ENCODE peak calls at places on chromosomes 1 and 21, in six cellular contexts. C is GM23248, J is MM.1S, M is HCT116, P is Karpas-422, B is SK-N-SH. D is an unnamed sample.

GRCh38 chr1:59317780-59318179 is 20.9 kb downstream of the FGGY start:
- DNase-seq in C (no peak), J (no peak), P (no peak), M (no peak), B (no peak), D (no peak)

GRCh38 chr1:161913482-161914140 is 110.1 kb downstream of the OLFML2B start:
- DNase-seq in P (no peak), M (no peak), J (no peak), C (peak; percentile 57), B (no peak), D (peak; percentile 75)

GRCh38 chr1:165234149-165234548 is 122.4 kb downstream of the LMX1A start:
- DNase-seq in C (no peak), P (no peak), M (no peak), B (no peak), J (no peak), D (no peak)

GRCh38 chr1:22831729-22832413 is 121.2 kb downstream of the EPHB2 start:
- DNase-seq in C (peak; percentile 98), B (no peak), P (no peak), M (peak; percentile 94), J (no peak), D (peak; percentile 96)

GRCh38 chr1:108896160-108897150 is 19.7 kb downstream of the GPSM2 start:
- DNase-seq in J (no peak), C (peak; percentile 70), B (no peak), P (no peak), M (no peak), D (no peak)

GRCh38 chr1:192158181-192158580 is at the start of gene RGS18:
- DNase-seq in P (peak; percentile 94), B (no peak), C (no peak), M (no peak), J (no peak), D (no peak)

GRCh38 chr1:97781762-97782337 is 139.0 kb downstream of the DPYD start:
- DNase-seq in J (no peak), B (no peak), M (no peak), P (peak; percentile 52), C (no peak), D (no peak)

GRCh38 chr1:41355761-41356160 is 5.5 kb upstream of the FOXO6 start:
- DNase-seq in C (no peak), J (no peak), P (no peak), B (no peak), M (no peak), D (no peak)

GRCh38 chr1:212700892-212701819 is 1.5 kb upstream of the BATF3 start:
- DNase-seq in J (no peak), M (no peak), P (peak; percentile 67), C (peak; percentile 75), B (peak; percentile 65), D (peak; percentile 54)

GRCh38 chr1:93678491-93678890 is 3.1 kb downstream of the BCAR3 start:
- DNase-seq in B (no peak), M (no peak), J (no peak), P (no peak), C (no peak), D (peak; percentile 54)

GRCh38 chr21:31892686-31893085 is 19.9 kb downstream of the HUNK start:
- DNase-seq in M (no peak), C (no peak), J (no peak), B (no peak), P (no peak), D (no peak)

GRCh38 chr1:9561429-9561828 is 22.2 kb downstream of the SLC25A33 start:
- DNase-seq in J (no peak), P (peak; percentile 57), M (no peak), B (peak; percentile 30), C (peak; percentile 99), D (peak; percentile 80)

GRCh38 chr1:183093821-183094287 is 70.6 kb downstream of the LAMC1 start:
- DNase-seq in C (peak; percentile 92), J (no peak), B (no peak), M (peak; percentile 24), P (no peak), D (peak; percentile 76)

GRCh38 chr1:232596666-232597303 is 33.1 kb downstream of the SIPA1L2 start:
- DNase-seq in B (no peak), J (peak; percentile 76), C (no peak), M (no peak), P (no peak), D (no peak)

GRCh38 chr1:20105856-20106255 is 13.5 kb downstream of the PLA2G2D start:
- DNase-seq in B (no peak), P (no peak), J (no peak), M (no peak), C (no peak), D (peak; percentile 86)

GRCh38 chr1:208174736-208175507 is 69.3 kb downstream of the PLXNA2 start:
- DNase-seq in P (no peak), M (no peak), J (no peak), C (peak; percentile 76), B (no peak), D (no peak)

GRCh38 chr1:208086116-208086515 is 158.1 kb downstream of the PLXNA2 start:
- DNase-seq in C (peak; percentile 54), P (no peak), M (no peak), J (no peak), B (no peak), D (no peak)

GRCh38 chr1:202159534-202160371 is 649 bp downstream of the PTPN7 start:
- DNase-seq in B (no peak), J (peak; percentile 75), C (no peak), M (no peak), P (peak; percentile 86), D (no peak)

GRCh38 chr1:228141871-228142615 is 2.0 kb downstream of the GUK1 start:
- DNase-seq in J (no peak), M (no peak), C (no peak), P (no peak), B (peak; percentile 17), D (peak; percentile 71)

GRCh38 chr1:99438656-99439055 is 174.4 kb downstream of the PLPPR4 start:
- DNase-seq in P (no peak), M (no peak), J (no peak), B (no peak), C (peak; percentile 9), D (peak; percentile 69)

GRCh38 chr1:99445486-99445885 is 181.2 kb downstream of the PLPPR4 start:
- DNase-seq in B (no peak), M (no peak), C (peak; percentile 76), P (no peak), J (no peak), D (no peak)

DNA sequence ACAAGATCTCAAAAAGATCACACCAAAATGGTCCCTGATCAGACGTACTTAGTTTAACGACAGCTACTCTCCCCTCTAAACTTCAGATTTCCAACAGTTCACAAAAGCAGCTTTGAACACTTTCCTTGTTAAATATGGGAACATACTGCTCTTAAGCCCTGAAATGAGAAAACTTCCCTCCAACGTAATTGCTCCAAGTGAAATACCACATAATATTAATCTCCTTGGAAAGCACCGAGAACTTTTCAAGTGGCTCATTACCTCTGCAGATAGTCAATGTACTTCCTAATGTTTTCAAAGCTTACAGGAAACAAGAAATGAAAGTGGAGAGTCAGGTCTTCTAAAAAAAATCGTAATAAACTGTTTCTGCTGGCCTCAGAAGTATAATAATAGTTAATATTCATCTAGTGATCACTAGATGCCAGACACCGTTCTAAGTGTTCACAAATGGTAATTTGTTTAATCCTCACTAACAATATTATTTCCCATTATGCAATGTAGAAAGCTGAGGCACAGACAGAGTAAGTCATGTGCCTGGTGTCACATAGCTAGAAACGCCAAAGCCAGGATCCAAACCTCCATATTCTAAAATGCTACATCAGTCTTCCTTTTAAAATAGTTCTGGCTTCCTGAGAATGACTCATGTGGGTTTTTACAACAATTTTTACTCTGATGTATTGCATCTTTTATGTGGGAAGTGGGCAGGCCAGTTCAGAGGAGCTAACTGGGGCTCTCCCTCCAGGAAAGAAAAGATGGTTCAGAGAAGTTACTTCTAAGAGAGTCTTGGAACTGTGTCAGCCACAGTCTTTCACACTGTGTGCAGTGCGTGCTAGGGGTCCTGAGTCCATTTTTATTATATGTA is 177.2 kb downstream of the PLPPR4 start:
- DNase-seq in P (no peak), M (no peak), J (no peak), B (no peak), C (peak; percentile 74), D (peak; percentile 73)
- H2AFZ ChIP-seq in P (no peak overlapping the region), M (no peak overlapping the region), J (no peak overlapping the region), B (peak overlapping the region; percentile 73), C (peak overlapping the region; percentile 42), D (peak overlapping the region; percentile 56)

GRCh38 chr21:45417256-45417950 is 12.4 kb downstream of the COL18A1 start:
- DNase-seq in P (no peak), B (no peak), J (no peak), C (no peak), M (no peak), D (no peak)

GRCh38 chr21:45415943-45416611 is 11.1 kb downstream of the COL18A1 start:
- DNase-seq in P (no peak), J (no peak), C (no peak), B (no peak), M (no peak), D (no peak)

GRCh38 chr21:45417951-45418300 is 13.0 kb downstream of the COL18A1 start:
- DNase-seq in C (no peak), M (no peak), J (no peak), P (no peak), B (no peak), D (no peak)

GRCh38 chr21:45415188-45415942 is 10.4 kb downstream of the COL18A1 start:
- DNase-seq in C (no peak), P (no peak), M (no peak), B (no peak), J (no peak), D (no peak)

GRCh38 chr21:45416619-45417018 is 11.7 kb downstream of the COL18A1 start:
- DNase-seq in J (no peak), B (no peak), P (no peak), C (no peak), M (no peak), D (no peak)
- H3K9ac ChIP-seq in J (no peak overlapping the region), B (no peak overlapping the region), P (no peak overlapping the region), C (no peak overlapping the region), M (no peak overlapping the region), D (no peak overlapping the region)

DNA sequence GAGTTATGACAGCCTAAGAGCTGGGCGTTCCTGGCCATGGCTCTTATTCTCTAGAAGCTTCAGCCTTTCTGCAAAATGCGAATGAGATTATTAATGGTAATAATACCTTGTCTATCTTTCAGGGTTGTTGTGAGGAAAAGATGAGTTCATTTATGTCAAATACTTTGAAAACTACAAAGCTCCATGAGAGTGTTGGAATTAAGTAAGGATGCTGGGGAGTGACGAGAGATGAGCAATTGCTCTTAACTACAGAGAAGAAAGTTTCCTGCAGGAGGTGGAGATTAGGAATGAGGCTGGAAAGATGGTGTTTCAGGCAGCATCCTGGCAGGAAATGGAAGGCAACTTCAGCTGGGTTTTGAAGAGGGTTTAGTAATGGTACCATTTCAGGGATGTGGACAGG is 124.2 kb downstream of the CACNA1E start:
- DNase-seq in J (no peak), B (no peak), P (no peak), C (no peak), M (no peak), D (no peak)
- H3K9me2 ChIP-seq in J (no peaks in the 10 kb centered on the region), B (no peaks in the 10 kb centered on the region), P (no peaks in the 10 kb centered on the region), C (no peaks in the 10 kb centered on the region), M (no peaks in the 10 kb centered on the region), D (no peaks in the 10 kb centered on the region)

GRCh38 chr1:66920543-66920942 is 4.1 kb downstream of the DNAI4 start:
- DNase-seq in B (no peak), C (no peak), P (no peak), M (no peak), J (no peak), D (no peak)

GRCh38 chr1:66917476-66917875 is 7.2 kb downstream of the DNAI4 start:
- DNase-seq in P (no peak), M (no peak), J (no peak), C (no peak), B (no peak), D (no peak)

GRCh38 chr1:66916320-66916719 is 8.3 kb downstream of the DNAI4 start:
- DNase-seq in B (peak; percentile 42), P (no peak), C (peak; percentile 18), J (no peak), M (no peak), D (no peak)

GRCh38 chr1:66919828-66920227 is 4.8 kb downstream of the DNAI4 start:
- DNase-seq in C (no peak), P (no peak), M (no peak), B (no peak), J (no peak), D (no peak)

GRCh38 chr1:66919063-66919462 is 5.6 kb downstream of the DNAI4 start:
- DNase-seq in B (no peak), M (no peak), P (no peak), C (no peak), J (no peak), D (no peak)
- H2AFZ ChIP-seq in B (no peak overlapping the region), M (no peak overlapping the region), P (no peak overlapping the region), C (no peak overlapping the region), J (no peak overlapping the region), D (no peak overlapping the region)